ENCODE peak calls at places on chromosomes 6 and 20, in six cellular contexts. K is choroid plexus epithelial cell, I is fibroblast of pulmonary artery, D is fibroblast of lung, E is prostate gland, P is iPS-NIHi11. F is an unnamed sample.

GRCh38 chr6:8492536-8493125 is 57.3 kb upstream of the SLC35B3 start:
- DNase-seq in P (no peak), I (no peak), D (peak), K (no peak), E (no peak), F (no peak)

GRCh38 chr6:47733879-47734558 is 35.6 kb downstream of the ADGRF4 start:
- DNase-seq in I (peak), E (peak), D (no peak), P (no peak), K (peak), F (no peak)

GRCh38 chr6:82144007-82144851 is 103.3 kb downstream of the IBTK start:
- DNase-seq in I (peak), K (peak), E (no peak), D (peak), P (no peak), F (no peak)

GRCh38 chr20:25706793-25707192 is 10.1 kb upstream of the ZNF337 start:
- DNase-seq in I (no peak), P (no peak), E (no peak), K (no peak), D (no peak), F (no peak)

GRCh38 chr6:130934848-130935585 is 107.8 kb downstream of the SMLR1 start:
- DNase-seq in K (no peak), D (peak), I (peak), E (no peak), P (no peak), F (no peak)

GRCh38 chr6:160386869-160387518 is 38.8 kb downstream of the SLC22A3 start:
- DNase-seq in P (no peak), E (peak), D (peak), K (peak), I (peak), F (no peak)

GRCh38 chr6:6661684-6662083 is 73.2 kb downstream of the LY86 start:
- DNase-seq in E (no peak), I (peak), D (no peak), K (peak), P (no peak), F (peak)

GRCh38 chr20:50831605-50832004 is 36.7 kb downstream of the BCAS4 start:
- DNase-seq in P (no peak), K (no peak), D (no peak), I (no peak), E (no peak), F (no peak)

GRCh38 chr6:107230448-107230847 is 115.1 kb upstream of the BEND3 start:
- DNase-seq in D (no peak), I (no peak), E (no peak), K (no peak), P (no peak), F (no peak)

GRCh38 chr20:47070176-47070575 is 175.5 kb downstream of the EYA2 start:
- DNase-seq in K (peak), D (peak), P (no peak), I (peak), E (no peak), F (no peak)

GRCh38 chr6:104322849-104323248 is 536.9 kb downstream of the HACE1 start:
- DNase-seq in P (no peak), D (no peak), E (no peak), K (no peak), I (no peak), F (no peak)

GRCh38 chr6:127737768-127738167 is 160.8 kb downstream of the C6orf58 start:
- DNase-seq in K (peak), D (peak), I (no peak), P (no peak), E (no peak), F (no peak)

GRCh38 chr6:44575644-44576043 is 188.1 kb downstream of the CDC5L start:
- DNase-seq in I (peak), K (no peak), E (no peak), D (peak), P (no peak), F (no peak)